ENCODE peak calls at places on chromosome 19, in five cellular contexts. One of them, this sample, is unnamed. For H3K4me1, the result is how much of the 10 kb centered on the place peaks cover.

GRCh38 chr19:55703790-55704215 is 28.8 kb downstream of the EPN1 start:
- DNase-seq in cardiac muscle cell: no peak
- DNase-seq in foreskin keratinocyte: no peak
- DNase-seq in neuronal stem cell: no peak
- DNase-seq in psoas muscle: no peak
- DNase-seq in this sample: no peak

GRCh38 chr19:48806518-48806817 is 4.4 kb downstream of the BCAT2 start:
- DNase-seq in cardiac muscle cell: no peak
- DNase-seq in foreskin keratinocyte: no peak
- DNase-seq in psoas muscle: peak
- DNase-seq in neuronal stem cell: no peak
- DNase-seq in this sample: no peak

GRCh38 chr19:15195381-15195964 is 5.3 kb downstream of the NOTCH3 start:
- DNase-seq in neuronal stem cell: peak
- DNase-seq in psoas muscle: peak
- DNase-seq in cardiac muscle cell: peak
- DNase-seq in foreskin keratinocyte: peak
- DNase-seq in this sample: peak

GRCh38 chr19:48945817-48946216 is 8.9 kb upstream of the BAX start:
- DNase-seq in psoas muscle: no peak
- DNase-seq in foreskin keratinocyte: no peak
- DNase-seq in cardiac muscle cell: no peak
- DNase-seq in neuronal stem cell: no peak
- DNase-seq in this sample: no peak

GRCh38 chr19:18239303-18239702 is 13.1 kb upstream of the PDE4C start:
- DNase-seq in foreskin keratinocyte: no peak
- DNase-seq in psoas muscle: no peak
- DNase-seq in cardiac muscle cell: peak
- DNase-seq in neuronal stem cell: no peak
- DNase-seq in this sample: no peak

GRCh38 chr19:45864629-45865082 is 530 bp downstream of the FOXA3 start:
- DNase-seq in foreskin keratinocyte: no peak
- DNase-seq in psoas muscle: no peak
- DNase-seq in cardiac muscle cell: no peak
- DNase-seq in neuronal stem cell: no peak
- DNase-seq in this sample: no peak

GRCh38 chr19:39351537-39352037 is 9.4 kb downstream of the SAMD4B start:
- DNase-seq in neuronal stem cell: no peak
- DNase-seq in psoas muscle: no peak
- DNase-seq in cardiac muscle cell: no peak
- DNase-seq in foreskin keratinocyte: no peak
- DNase-seq in this sample: no peak

GRCh38 chr19:2544576-2545415 is 68.9 kb downstream of the GADD45B start:
- DNase-seq in neuronal stem cell: no peak
- DNase-seq in psoas muscle: no peak
- DNase-seq in foreskin keratinocyte: no peak
- DNase-seq in cardiac muscle cell: no peak
- DNase-seq in this sample: no peak

GRCh38 chr19:15304140-15304705 is 28.1 kb downstream of the BRD4 start:
- DNase-seq in psoas muscle: peak
- DNase-seq in foreskin keratinocyte: no peak
- DNase-seq in cardiac muscle cell: peak
- DNase-seq in neuronal stem cell: no peak
- DNase-seq in this sample: no peak

GRCh38 chr19:32859591-32859990 is 10.0 kb downstream of the SLC7A9 start:
- DNase-seq in neuronal stem cell: no peak
- DNase-seq in cardiac muscle cell: no peak
- DNase-seq in foreskin keratinocyte: no peak
- DNase-seq in psoas muscle: peak
- DNase-seq in this sample: no peak

GRCh38 chr19:49677232-49677881 is at the start of gene PRMT1:
- DNase-seq in cardiac muscle cell: peak
- DNase-seq in psoas muscle: peak
- DNase-seq in neuronal stem cell: no peak
- DNase-seq in foreskin keratinocyte: no peak
- DNase-seq in this sample: no peak

GRCh38 chr19:38289955-38290354 is 14.1 kb upstream of the C19orf33 start:
- DNase-seq in neuronal stem cell: no peak
- DNase-seq in foreskin keratinocyte: no peak
- DNase-seq in psoas muscle: no peak
- DNase-seq in cardiac muscle cell: no peak
- DNase-seq in this sample: no peak

GRCh38 chr19:39310558-39311311 is 9.9 kb downstream of the LRFN1 start:
- DNase-seq in cardiac muscle cell: peak
- DNase-seq in psoas muscle: no peak
- DNase-seq in neuronal stem cell: no peak
- DNase-seq in foreskin keratinocyte: no peak
- DNase-seq in this sample: no peak

GRCh38 chr19:38155453-38155852 is 68.6 kb downstream of the DPF1 start:
- DNase-seq in psoas muscle: no peak
- DNase-seq in foreskin keratinocyte: no peak
- DNase-seq in neuronal stem cell: no peak
- DNase-seq in cardiac muscle cell: no peak
- DNase-seq in this sample: no peak

GRCh38 chr19:55423225-55423967 is 15.8 kb upstream of the UBE2S start:
- DNase-seq in cardiac muscle cell: no peak
- DNase-seq in psoas muscle: peak
- DNase-seq in neuronal stem cell: no peak
- DNase-seq in foreskin keratinocyte: no peak
- DNase-seq in this sample: no peak

GRCh38 chr19:4722671-4723464 is 774 bp downstream of the DPP9 start:
- DNase-seq in cardiac muscle cell: no peak
- DNase-seq in neuronal stem cell: no peak
- DNase-seq in foreskin keratinocyte: no peak
- DNase-seq in psoas muscle: peak
- DNase-seq in this sample: peak

GRCh38 chr19:6103217-6103644 is 7.1 kb downstream of the RFX2 start:
- DNase-seq in cardiac muscle cell: no peak
- DNase-seq in foreskin keratinocyte: peak
- DNase-seq in psoas muscle: peak
- DNase-seq in neuronal stem cell: no peak
- DNase-seq in this sample: peak

GRCh38 chr19:38656171-38656981 is 8.9 kb downstream of the ACTN4 start:
- DNase-seq in psoas muscle: no peak
- DNase-seq in cardiac muscle cell: no peak
- DNase-seq in neuronal stem cell: no peak
- DNase-seq in foreskin keratinocyte: no peak
- DNase-seq in this sample: no peak

GRCh38 chr19:38539751-38540150 is 78.0 kb downstream of the MAP4K1 start:
- DNase-seq in neuronal stem cell: no peak
- DNase-seq in foreskin keratinocyte: no peak
- DNase-seq in psoas muscle: no peak
- DNase-seq in cardiac muscle cell: no peak
- DNase-seq in this sample: no peak

GRCh38 chr19:40411125-40411842 is 1.9 kb downstream of the PRX start:
- DNase-seq in neuronal stem cell: no peak
- DNase-seq in foreskin keratinocyte: no peak
- DNase-seq in psoas muscle: peak
- DNase-seq in cardiac muscle cell: no peak
- DNase-seq in this sample: no peak

GRCh38 chr19:6375411-6376010 is at the start of gene PSPN:
- DNase-seq in foreskin keratinocyte: no peak
- DNase-seq in cardiac muscle cell: no peak
- DNase-seq in psoas muscle: no peak
- DNase-seq in neuronal stem cell: no peak
- DNase-seq in this sample: no peak

GRCh38 chr19:40241809-40242384 is 15.4 kb upstream of the CCNP start:
- DNase-seq in cardiac muscle cell: no peak
- DNase-seq in neuronal stem cell: no peak
- DNase-seq in foreskin keratinocyte: no peak
- DNase-seq in psoas muscle: peak
- DNase-seq in this sample: no peak

GRCh38 chr19:46068345-46069258 is 27.8 kb upstream of the IGFL4 start:
- DNase-seq in cardiac muscle cell: no peak
- DNase-seq in foreskin keratinocyte: peak
- DNase-seq in neuronal stem cell: no peak
- DNase-seq in psoas muscle: no peak
- DNase-seq in this sample: peak

GRCh38 chr19:55454787-55455243 is 6.6 kb downstream of the ISOC2 start:
- DNase-seq in cardiac muscle cell: peak
- DNase-seq in foreskin keratinocyte: no peak
- DNase-seq in psoas muscle: no peak
- DNase-seq in neuronal stem cell: no peak
- DNase-seq in this sample: no peak

GRCh38 chr19:4449022-4449825 is 8.4 kb downstream of the UBXN6 start:
- DNase-seq in neuronal stem cell: no peak
- DNase-seq in foreskin keratinocyte: no peak
- DNase-seq in cardiac muscle cell: no peak
- DNase-seq in psoas muscle: peak
- DNase-seq in this sample: no peak

GRCh38 chr19:48413879-48414623 is 20.6 kb downstream of the GRIN2D start:
- DNase-seq in cardiac muscle cell: no peak
- DNase-seq in neuronal stem cell: no peak
- DNase-seq in psoas muscle: no peak
- DNase-seq in foreskin keratinocyte: no peak
- DNase-seq in this sample: no peak

GRCh38 chr19:12785431-12786011 is 5.8 kb upstream of the JUNB start:
- DNase-seq in psoas muscle: no peak
- DNase-seq in foreskin keratinocyte: no peak
- DNase-seq in neuronal stem cell: no peak
- DNase-seq in cardiac muscle cell: no peak
- DNase-seq in this sample: no peak

GRCh38 chr19:5225486-5226345 is 114.9 kb downstream of the PTPRS start:
- DNase-seq in cardiac muscle cell: peak
- DNase-seq in psoas muscle: no peak
- DNase-seq in neuronal stem cell: peak
- DNase-seq in foreskin keratinocyte: no peak
- DNase-seq in this sample: no peak

GRCh38 chr19:50713556-50714236 is 5.9 kb downstream of the SHANK1 start:
- DNase-seq in psoas muscle: peak
- DNase-seq in neuronal stem cell: no peak
- DNase-seq in foreskin keratinocyte: no peak
- DNase-seq in cardiac muscle cell: no peak
- DNase-seq in this sample: no peak

GRCh38 chr19:45471116-45471865 is 3.5 kb downstream of the FOSB start:
- DNase-seq in cardiac muscle cell: no peak
- DNase-seq in neuronal stem cell: no peak
- DNase-seq in psoas muscle: no peak
- DNase-seq in foreskin keratinocyte: no peak
- DNase-seq in this sample: no peak

GRCh38 chr19:16772841-16773240 is 53.2 kb downstream of the NWD1 start:
- DNase-seq in neuronal stem cell: no peak
- DNase-seq in psoas muscle: no peak
- DNase-seq in foreskin keratinocyte: no peak
- DNase-seq in cardiac muscle cell: no peak
- DNase-seq in this sample: no peak

GRCh38 chr19:45587873-45588272 is 3.3 kb upstream of the OPA3 start:
- DNase-seq in psoas muscle: no peak
- DNase-seq in foreskin keratinocyte: no peak
- DNase-seq in neuronal stem cell: no peak
- DNase-seq in cardiac muscle cell: no peak
- DNase-seq in this sample: no peak

GRCh38 chr19:29872224-29872731 is 60.5 kb downstream of the CCNE1 start:
- DNase-seq in foreskin keratinocyte: no peak
- DNase-seq in cardiac muscle cell: peak
- DNase-seq in psoas muscle: no peak
- DNase-seq in neuronal stem cell: peak
- DNase-seq in this sample: no peak

GRCh38 chr19:53980553-53981407 is 10.7 kb upstream of the CACNG6 start:
- DNase-seq in psoas muscle: peak
- DNase-seq in neuronal stem cell: no peak
- DNase-seq in foreskin keratinocyte: no peak
- DNase-seq in cardiac muscle cell: peak
- DNase-seq in this sample: no peak

GRCh38 chr19:23437901-23438300 is 42.6 kb upstream of the ZNF91 start:
- DNase-seq in foreskin keratinocyte: no peak
- DNase-seq in psoas muscle: no peak
- DNase-seq in cardiac muscle cell: no peak
- DNase-seq in neuronal stem cell: no peak
- DNase-seq in this sample: no peak

GRCh38 chr19:35011091-35011689 is 11.1 kb downstream of the GRAMD1A start:
- DNase-seq in neuronal stem cell: no peak
- DNase-seq in foreskin keratinocyte: no peak
- DNase-seq in cardiac muscle cell: no peak
- DNase-seq in psoas muscle: no peak
- DNase-seq in this sample: no peak
- H3K4me1 ChIP-seq in neuronal stem cell: under half
- H3K4me1 ChIP-seq in foreskin keratinocyte: under half
- H3K4me1 ChIP-seq in cardiac muscle cell: under half
- H3K4me1 ChIP-seq in psoas muscle: under half
- H3K4me1 ChIP-seq in this sample: under half

DNA sequence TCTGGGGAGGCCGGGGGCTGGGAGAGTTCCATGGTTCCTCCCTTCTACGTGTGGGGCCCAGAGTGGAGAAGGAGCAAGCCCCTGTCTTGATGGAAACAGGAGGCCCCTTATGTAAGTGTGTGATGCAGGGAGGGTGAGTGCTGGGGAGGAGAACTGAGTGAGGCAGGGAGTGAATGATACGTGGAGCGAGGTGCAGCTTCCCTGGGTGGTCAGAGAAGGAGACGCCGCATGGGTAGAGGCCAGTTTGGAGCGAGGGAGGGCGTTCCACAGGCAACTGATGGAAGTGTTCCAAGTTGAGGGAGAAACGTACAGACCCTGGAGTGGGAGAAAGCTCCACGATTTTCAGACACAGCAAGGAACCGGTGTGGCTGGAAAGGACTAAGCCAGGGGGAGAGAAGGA is 16.0 kb downstream of the MAG start:
- DNase-seq in foreskin keratinocyte: no peak
- DNase-seq in cardiac muscle cell: no peak
- DNase-seq in psoas muscle: no peak
- DNase-seq in neuronal stem cell: no peak
- DNase-seq in this sample: no peak
- H3K4me1 ChIP-seq in foreskin keratinocyte: under half
- H3K4me1 ChIP-seq in cardiac muscle cell: under half
- H3K4me1 ChIP-seq in psoas muscle: under half
- H3K4me1 ChIP-seq in neuronal stem cell: under half
- H3K4me1 ChIP-seq in this sample: under half

GRCh38 chr19:41416194-41416674 is 10.9 kb downstream of the B3GNT8 start:
- DNase-seq in cardiac muscle cell: no peak
- DNase-seq in neuronal stem cell: no peak
- DNase-seq in psoas muscle: no peak
- DNase-seq in foreskin keratinocyte: no peak
- DNase-seq in this sample: no peak
- H3K4me1 ChIP-seq in cardiac muscle cell: under half
- H3K4me1 ChIP-seq in neuronal stem cell: under half
- H3K4me1 ChIP-seq in psoas muscle: under half
- H3K4me1 ChIP-seq in foreskin keratinocyte: under half
- H3K4me1 ChIP-seq in this sample: under half

DNA sequence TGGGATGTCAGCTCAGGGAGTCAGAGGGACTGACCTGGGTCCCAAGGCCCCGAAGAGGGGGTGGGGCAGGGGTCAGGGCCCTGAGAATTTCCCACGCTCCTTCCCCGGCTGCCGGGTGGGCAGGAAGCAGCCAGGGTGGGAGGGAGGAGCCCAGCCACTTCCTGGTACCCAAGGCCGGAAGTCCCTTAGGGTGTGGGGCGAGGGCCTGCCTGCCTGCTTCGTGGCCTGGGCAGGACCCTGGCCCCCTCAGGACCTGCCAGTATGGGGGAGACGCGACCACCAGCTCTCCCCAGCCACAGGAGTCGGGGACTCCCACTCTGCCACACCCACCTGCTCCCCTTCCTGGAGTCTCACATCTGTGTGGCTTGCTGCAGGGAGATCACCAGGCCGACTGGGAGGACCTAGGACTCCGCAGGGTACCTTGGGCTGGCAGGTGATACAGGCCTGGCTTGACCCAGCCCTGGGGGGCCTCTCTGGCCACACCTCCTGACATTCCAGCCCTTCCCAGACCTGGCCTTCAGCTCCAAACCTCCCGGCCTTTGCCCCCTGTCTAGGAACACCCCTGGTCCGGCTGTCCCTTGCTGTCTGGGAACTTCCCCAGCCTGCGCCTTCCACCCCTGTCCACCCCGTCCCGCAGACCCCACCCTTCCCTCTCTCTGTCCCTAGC is 9.8 kb upstream of the CIRBP start:
- DNase-seq in neuronal stem cell: no peak
- DNase-seq in psoas muscle: peak
- DNase-seq in foreskin keratinocyte: no peak
- DNase-seq in cardiac muscle cell: no peak
- DNase-seq in this sample: peak
- H3K4me1 ChIP-seq in neuronal stem cell: half or more
- H3K4me1 ChIP-seq in psoas muscle: half or more
- H3K4me1 ChIP-seq in foreskin keratinocyte: under half
- H3K4me1 ChIP-seq in cardiac muscle cell: under half
- H3K4me1 ChIP-seq in this sample: half or more